ENCODE peak calls at places on chromosomes 11 and 22, in four cellular contexts. R, N, J and D are unnamed samples.

GRCh38 chr11:47331454-47332302 is 20.8 kb downstream of the MYBPC3 start:
- DNase-seq in R (no peak), N (no peak), J (no peak), D (no peak)

GRCh38 chr11:14029971-14030531 is 67.5 kb downstream of the SPON1 start:
- DNase-seq in R (peak), N (no peak), J (no peak), D (no peak)

GRCh38 chr11:42974510-42974909 is 337.3 kb upstream of the API5 start:
- DNase-seq in R (no peak), N (no peak), J (no peak), D (no peak)

GRCh38 chr11:28086569-28086968 is 21.4 kb downstream of the KIF18A start:
- DNase-seq in R (no peak), N (no peak), J (no peak), D (no peak)

GRCh38 chr11:44575288-44575672 is 9.8 kb downstream of the CD82 start:
- DNase-seq in R (no peak), N (no peak), J (no peak), D (no peak)

GRCh38 chr11:57514538-57515331 is 767 bp downstream of the SLC43A1 start:
- DNase-seq in R (peak), N (no peak), J (no peak), D (peak)

GRCh38 chr11:58788355-58789023 is 56.0 kb downstream of the GLYATL2 start:
- DNase-seq in R (peak), N (peak), J (no peak), D (no peak)

GRCh38 chr11:120867531-120867930 is 156.4 kb upstream of the TBCEL start:
- DNase-seq in R (no peak), N (no peak), J (no peak), D (no peak)

GRCh38 chr11:33936745-33937612 is 45.1 kb upstream of the LMO2 start:
- DNase-seq in R (peak), N (peak), J (no peak), D (no peak)

GRCh38 chr11:7278314-7278917 is 26.7 kb downstream of the SYT9 start:
- DNase-seq in R (peak), N (peak), J (no peak), D (no peak)

GRCh38 chr22:22082229-22082835 is 99.7 kb upstream of the TOP3B start:
- DNase-seq in R (no peak), N (no peak), J (no peak), D (no peak)

GRCh38 chr22:42919199-42919598 is 62.1 kb upstream of the ARFGAP3 start:
- DNase-seq in R (no peak), N (no peak), J (no peak), D (no peak)

GRCh38 chr11:43177938-43178337 is 133.9 kb upstream of the API5 start:
- DNase-seq in R (no peak), N (no peak), J (no peak), D (no peak)

GRCh38 chr11:130340671-130341319 is 26.1 kb upstream of the ZBTB44 start:
- DNase-seq in R (no peak), N (no peak), J (no peak), D (no peak)

GRCh38 chr11:6812391-6813005 is 13.0 kb upstream of the OR6A2 start:
- DNase-seq in R (peak), N (peak), J (no peak), D (no peak)

DNA sequence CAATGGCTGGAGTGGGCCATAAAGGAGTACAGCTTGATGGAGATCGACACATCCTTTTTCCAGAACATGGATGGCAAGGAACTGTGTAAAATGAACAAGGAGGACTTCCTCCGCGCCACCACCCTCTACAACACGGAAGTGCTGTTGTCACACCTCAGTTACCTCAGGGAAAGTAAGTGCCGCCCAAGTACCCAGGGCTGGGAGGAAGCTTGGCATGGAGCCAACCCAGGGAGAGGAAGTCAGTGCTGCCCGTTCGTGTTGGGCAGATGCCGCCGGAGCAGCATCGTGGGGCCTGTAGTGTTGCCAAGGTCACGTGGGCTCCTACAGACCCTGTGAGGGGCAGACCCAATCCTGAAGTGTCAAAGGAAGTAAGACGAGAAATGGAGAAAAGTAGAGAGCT is 78.9 kb downstream of the FLI1 start:
- DNase-seq in R (no peak), N (no peak), J (no peak), D (peak)
- TF ChIP-seq CTCF in R (no peak), N (no peak), J (no peak), D (no peak)

DNA sequence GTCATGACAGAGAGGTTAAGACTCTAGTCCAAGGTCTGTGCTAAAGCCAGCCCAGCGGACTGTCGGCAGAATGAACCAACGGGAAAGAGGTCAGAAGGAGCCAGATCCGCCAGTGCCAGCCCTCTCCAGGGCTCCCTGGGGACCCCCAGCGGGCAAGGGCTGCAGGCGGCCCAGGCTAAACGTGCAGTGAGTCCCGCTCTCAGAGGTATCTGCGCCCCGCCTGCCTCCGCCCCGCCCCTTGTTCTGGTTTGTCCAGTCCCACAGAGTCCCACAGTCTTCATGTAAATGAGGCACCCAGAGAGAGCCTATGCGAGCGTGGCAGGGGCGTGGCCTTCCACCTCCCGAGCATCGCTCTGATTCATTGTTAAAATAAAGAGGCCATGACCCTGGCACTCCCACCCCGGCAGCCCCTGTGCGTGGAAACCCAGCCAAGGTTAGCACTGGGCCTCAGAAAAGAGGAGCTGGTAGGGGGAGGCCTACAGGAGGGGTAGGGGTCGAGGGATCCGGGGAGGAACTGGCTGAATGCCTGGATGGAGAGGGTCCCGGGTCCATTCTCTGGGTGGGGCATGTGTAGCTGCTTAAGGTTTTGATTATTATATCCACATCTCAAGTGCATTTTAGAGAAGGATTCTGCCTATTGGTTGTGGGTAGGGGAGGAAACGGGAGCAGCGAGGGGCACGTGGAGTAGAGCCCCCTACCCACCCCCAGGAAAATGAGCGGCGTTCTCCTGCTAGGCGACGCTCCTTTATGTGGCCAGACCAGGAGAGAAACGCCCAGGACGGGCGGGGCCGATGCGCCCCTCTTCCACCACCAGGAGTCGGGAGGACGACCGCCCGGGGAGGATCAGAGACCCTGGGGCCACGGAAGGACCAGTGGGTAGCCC is at the start of gene TRIOBP:
- DNase-seq in R (peak), N (peak), J (peak), D (peak)
- TF ChIP-seq CTCF in R (peak), N (peak), J (peak), D (peak)

GRCh38 chr22:46102159-46102558 is 48.2 kb upstream of the PPARA start:
- DNase-seq in R (no peak), N (no peak), J (no peak), D (no peak)

GRCh38 chr22:46097268-46097900 is 52.9 kb upstream of the PPARA start:
- DNase-seq in R (no peak), N (no peak), J (no peak), D (no peak)

GRCh38 chr22:46098525-46099475 is 51.5 kb upstream of the PPARA start:
- DNase-seq in R (no peak), N (no peak), J (no peak), D (no peak)

GRCh38 chr22:46100401-46101105 is 49.8 kb upstream of the PPARA start:
- DNase-seq in R (no peak), N (no peak), J (no peak), D (no peak)

DNA sequence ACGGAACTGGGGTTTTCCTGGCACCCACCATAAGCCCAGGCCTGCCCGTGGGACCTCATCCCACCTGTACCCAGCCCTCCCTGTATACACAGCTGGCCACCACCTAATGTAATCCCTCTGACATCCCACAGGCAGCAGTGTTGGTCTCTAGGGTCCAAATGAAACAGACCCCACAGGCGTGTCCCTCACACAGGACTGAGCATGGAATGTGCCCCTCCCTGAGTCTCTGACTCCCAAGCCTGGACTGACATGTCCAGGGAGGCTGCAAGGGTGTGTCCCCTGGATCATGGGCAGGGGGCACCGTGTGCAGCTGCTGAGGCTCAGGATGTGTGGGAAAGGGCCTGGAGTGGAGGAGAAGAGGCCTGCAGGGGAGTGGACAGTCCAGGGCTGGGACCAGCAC is 50.6 kb upstream of the PPARA start:
- DNase-seq in R (no peak), N (no peak), J (no peak), D (no peak)
- TF ChIP-seq CTCF in R (no peak), N (no peak), J (no peak), D (no peak)

GRCh38 chr11:2855162-2855561 is 30.4 kb downstream of the CDKN1C start:
- DNase-seq in R (no peak), N (no peak), J (no peak), D (no peak)
- TF ChIP-seq CTCF in R (no peak), N (no peak), J (no peak), D (no peak)

GRCh38 chr22:19755145-19755710 is 5.3 kb upstream of the TBX1 start:
- DNase-seq in R (no peak), N (no peak), J (no peak), D (no peak)

GRCh38 chr22:19751497-19752245 is 8.9 kb upstream of the TBX1 start:
- DNase-seq in R (no peak), N (no peak), J (no peak), D (no peak)

GRCh38 chr22:19754701-19755144 is 5.9 kb upstream of the TBX1 start:
- DNase-seq in R (no peak), N (no peak), J (no peak), D (no peak)

GRCh38 chr22:19753996-19754700 is 6.4 kb upstream of the TBX1 start:
- DNase-seq in R (no peak), N (no peak), J (no peak), D (no peak)

DNA sequence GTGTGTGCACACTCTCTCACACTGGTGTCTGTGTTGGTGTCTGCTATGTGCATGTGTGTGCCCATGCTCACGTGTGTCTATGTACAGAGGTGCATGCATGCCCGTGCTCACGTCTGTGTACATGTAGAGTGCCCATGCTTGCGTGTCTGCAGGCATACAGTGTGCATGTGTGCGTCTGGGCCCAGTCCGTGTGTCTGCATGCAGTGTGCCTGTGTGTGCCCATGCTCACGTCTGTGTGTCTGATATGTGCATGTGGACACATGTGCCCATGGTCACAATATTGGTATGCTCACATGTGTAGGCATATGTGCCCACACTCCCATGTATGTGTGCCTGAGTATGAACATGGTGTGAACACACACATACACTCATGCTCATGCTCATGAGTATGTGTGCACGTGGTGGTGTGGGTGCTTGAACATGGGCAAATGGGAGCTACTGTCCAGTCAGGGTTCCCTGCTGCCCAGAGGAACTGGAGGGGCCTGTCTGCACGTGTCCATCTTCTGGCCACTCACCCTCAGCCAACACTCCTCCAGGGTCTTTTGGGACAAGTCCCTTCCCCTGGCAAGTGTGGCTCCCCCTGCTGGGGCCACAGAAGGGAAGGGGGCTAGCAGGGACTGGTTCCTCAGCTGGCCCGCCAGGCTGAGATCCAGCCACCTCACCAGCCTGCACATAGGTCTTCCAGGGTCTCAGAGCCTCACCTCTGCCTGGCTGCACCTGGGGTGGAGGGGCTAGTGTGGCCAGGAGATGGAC is 7.3 kb upstream of the TBX1 start:
- DNase-seq in R (no peak), N (no peak), J (no peak), D (no peak)
- TF ChIP-seq CTCF in R (no peak), N (no peak), J (no peak), D (no peak)